ENCODE peak calls at places on chromosome 18, in nine cellular contexts. J, E, Y, K, H, F, B, N and G are unnamed samples.

GRCh38 chr18:58387716-58388115 is 241.2 kb downstream of the ALPK2 start:
- DNase-seq in H (no peak), F (no peak), J (no peak), B (no peak), N (no peak), K (no peak), E (no peak), Y (no peak), G (no peak)

GRCh38 chr18:13614701-13615288 is 111.6 kb downstream of the FAM210A start:
- DNase-seq in K (no peak), E (no peak), H (no peak), F (no peak), J (no peak), N (no peak), Y (peak; percentile 67), B (no peak), G (no peak)

GRCh38 chr18:1049173-1049572 is 144.5 kb downstream of the ADCYAP1 start:
- DNase-seq in K (no peak), Y (no peak), N (no peak), H (no peak), E (no peak), F (no peak), B (no peak), J (no peak), G (no peak)

GRCh38 chr18:62720766-62721613 is 5.6 kb downstream of the PHLPP1 start:
- DNase-seq in E (no peak), J (no peak), K (no peak), B (no peak), H (no peak), F (no peak), Y (no peak), N (no peak), G (no peak)

GRCh38 chr18:26436176-26437031 is 111.9 kb downstream of the KCTD1 start:
- DNase-seq in J (peak; percentile 78), B (no peak), E (peak; percentile 63), Y (no peak), K (peak; percentile 52), N (no peak), H (peak; percentile 89), F (no peak), G (peak; percentile 72)

GRCh38 chr18:28175930-28176673 is 828 bp downstream of the CDH2 start:
- DNase-seq in K (peak; percentile 13), J (peak; percentile 43), B (peak; percentile 46), F (peak; percentile 62), H (peak; percentile 27), E (peak; percentile 53), Y (no peak), N (no peak), G (peak; percentile 25)

GRCh38 chr18:23992941-23993280 is 21.6 kb upstream of the TTC39C start:
- DNase-seq in J (no peak), N (no peak), Y (no peak), E (no peak), H (no peak), B (no peak), F (no peak), K (no peak), G (no peak)

GRCh38 chr18:2857491-2858063 is 10.8 kb downstream of the EMILIN2 start:
- DNase-seq in B (no peak), F (no peak), Y (no peak), J (no peak), K (no peak), H (peak; percentile 43), E (peak; percentile 87), N (no peak), G (no peak)

GRCh38 chr18:79545255-79545654 is 134.3 kb upstream of the CTDP1 start:
- DNase-seq in J (no peak), B (no peak), E (no peak), K (no peak), Y (no peak), F (no peak), H (no peak), N (no peak), G (no peak)

GRCh38 chr18:24989760-24990547 is 362.0 kb downstream of the ZNF521 start:
- DNase-seq in B (peak; percentile 48), N (no peak), F (peak; percentile 56), Y (no peak), K (no peak), E (no peak), H (no peak), J (no peak), G (no peak)

GRCh38 chr18:45837283-45838070 is 12.0 kb downstream of the SIGLEC15 start:
- DNase-seq in B (peak; percentile 64), E (peak; percentile 67), H (no peak), J (no peak), K (no peak), N (no peak), Y (no peak), F (peak; percentile 89), G (no peak)

GRCh38 chr18:10514621-10515020 is 11.2 kb upstream of the NAPG start:
- DNase-seq in Y (no peak), F (no peak), H (no peak), E (peak; percentile 16), K (no peak), N (no peak), B (no peak), J (no peak), G (no peak)
- H3K4me2 ChIP-seq in Y (no peak overlapping the region), F (no peak overlapping the region), H (no peak overlapping the region), E (no peak overlapping the region), K (no peak overlapping the region), N (no peak overlapping the region), B (no peak overlapping the region), J (no peak overlapping the region), G (no peak overlapping the region)

GRCh38 chr18:61608306-61608705 is 275.1 kb downstream of the CDH20 start:
- DNase-seq in E (peak; percentile 43), Y (no peak), N (no peak), B (peak; percentile 85), K (no peak), F (no peak), J (no peak), H (peak; percentile 68), G (no peak)

GRCh38 chr18:61609131-61609530 is 275.9 kb downstream of the CDH20 start:
- DNase-seq in J (no peak), H (peak; percentile 29), Y (no peak), E (no peak), F (no peak), B (no peak), K (no peak), N (no peak), G (no peak)

GRCh38 chr18:61606068-61606660 is 272.9 kb downstream of the CDH20 start:
- DNase-seq in N (no peak), K (no peak), Y (no peak), B (no peak), E (peak; percentile 80), J (no peak), H (peak; percentile 39), F (peak; percentile 74), G (peak; percentile 45)

GRCh38 chr18:61605376-61606067 is 272.3 kb downstream of the CDH20 start:
- DNase-seq in K (no peak), N (no peak), B (no peak), Y (no peak), E (no peak), H (no peak), F (no peak), J (no peak), G (no peak)

DNA sequence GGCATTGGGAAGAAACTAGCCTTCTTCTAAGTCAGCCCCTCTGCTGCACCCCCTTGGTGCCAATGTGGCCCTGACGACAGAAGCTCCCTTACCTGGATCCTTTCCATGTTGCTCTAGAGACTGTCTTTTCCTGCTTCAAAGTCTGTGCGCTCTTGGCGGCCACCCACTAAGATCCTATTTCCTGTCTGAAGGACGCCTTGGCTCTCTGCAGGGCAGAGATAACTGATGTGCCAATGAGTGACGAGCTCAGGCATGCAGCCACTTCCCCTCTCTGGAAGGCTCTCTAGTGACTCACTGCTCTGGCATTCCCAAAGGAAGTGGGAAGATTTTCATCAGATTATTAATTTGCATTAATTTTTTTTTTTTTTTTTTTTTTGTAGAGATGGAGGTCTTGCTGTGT is 273.5 kb downstream of the CDH20 start:
- DNase-seq in N (no peak), B (peak; percentile 98), E (peak; percentile 91), F (peak; percentile 82), K (peak; percentile 30), Y (no peak), H (peak; percentile 93), J (peak; percentile 82), G (peak; percentile 89)
- H3K4me2 ChIP-seq in N (no peak overlapping the region), B (peak overlapping the region; percentile 35), E (peak overlapping the region; percentile 91), F (peak overlapping the region; percentile 62), K (peak overlapping the region; percentile 79), Y (no peak overlapping the region), H (peak overlapping the region; percentile 86), J (peak overlapping the region; percentile 51), G (peak overlapping the region; percentile 91)

GRCh38 chr18:49731421-49731841 is 81.9 kb downstream of the ACAA2 start:
- DNase-seq in H (no peak), Y (no peak), J (no peak), E (no peak), F (no peak), N (no peak), B (no peak), K (no peak), G (peak; percentile 63)

GRCh38 chr18:49731860-49732311 is 81.4 kb downstream of the ACAA2 start:
- DNase-seq in J (no peak), F (no peak), H (no peak), Y (no peak), B (no peak), N (no peak), E (no peak), K (no peak), G (peak; percentile 94)

GRCh38 chr18:49733321-49733720 is 80.0 kb downstream of the ACAA2 start:
- DNase-seq in H (peak; percentile 18), N (no peak), E (no peak), F (no peak), Y (no peak), K (no peak), B (no peak), J (peak; percentile 19), G (peak; percentile 57)

GRCh38 chr18:49728542-49728941 is 84.8 kb downstream of the ACAA2 start:
- DNase-seq in E (no peak), H (no peak), Y (peak; percentile 14), K (peak; percentile 21), F (peak; percentile 82), N (no peak), J (peak; percentile 41), B (peak; percentile 54), G (peak; percentile 57)

GRCh38 chr18:49730951-49731391 is 82.4 kb downstream of the ACAA2 start:
- DNase-seq in B (no peak), J (no peak), E (no peak), F (no peak), K (no peak), Y (no peak), N (no peak), H (no peak), G (peak; percentile 36)
- H3K4me2 ChIP-seq in B (no peak overlapping the region), J (no peak overlapping the region), E (no peak overlapping the region), F (no peak overlapping the region), K (no peak overlapping the region), Y (no peak overlapping the region), N (no peak overlapping the region), H (no peak overlapping the region), G (no peak overlapping the region)

GRCh38 chr18:3867252-3867651 is 417.3 kb downstream of the TGIF1 start:
- DNase-seq in N (no peak), Y (no peak), H (no peak), K (no peak), E (no peak), J (no peak), F (no peak), B (no peak), G (no peak)
- H3K4me2 ChIP-seq in N (no peak overlapping the region), Y (no peak overlapping the region), H (no peak overlapping the region), K (no peak overlapping the region), E (no peak overlapping the region), J (no peak overlapping the region), F (no peak overlapping the region), B (no peak overlapping the region), G (no peak overlapping the region)

GRCh38 chr18:9434240-9434701 is 41.0 kb upstream of the RALBP1 start:
- DNase-seq in B (no peak), N (no peak), J (no peak), Y (no peak), F (peak; percentile 24), K (no peak), H (no peak), E (no peak), G (no peak)
- H3K4me2 ChIP-seq in B (no peak overlapping the region), N (peak overlapping the region; percentile 21), J (no peak overlapping the region), Y (no peak overlapping the region), F (no peak overlapping the region), K (no peak overlapping the region), H (no peak overlapping the region), E (no peak overlapping the region), G (no peak overlapping the region)